ENCODE peak calls at places on chromosomes 4 and X, in seven cellular contexts. One of them, this sample, is unnamed.

GRCh38 chr4:42627887-42628646 is 28.8 kb downstream of the ATP8A1 start:
- DNase-seq in psoas muscle: peak; percentile 57
- DNase-seq in transverse colon: peak; percentile 53
- DNase-seq in pancreas: peak; percentile 84
- DNase-seq in SK-N-MC: no peak
- DNase-seq in ascending aorta: no peak
- DNase-seq in CD8-positive, alpha-beta memory T cell: peak; percentile 67
- DNase-seq in this sample: peak; percentile 72

GRCh38 chr4:8916251-8916913 is 44.7 kb upstream of the HMX1 start:
- DNase-seq in psoas muscle: no peak
- DNase-seq in transverse colon: no peak
- DNase-seq in pancreas: no peak
- DNase-seq in SK-N-MC: no peak
- DNase-seq in ascending aorta: no peak
- DNase-seq in CD8-positive, alpha-beta memory T cell: no peak
- DNase-seq in this sample: no peak

GRCh38 chrX:40086569-40087335 is 11.0 kb downstream of the BCOR start:
- DNase-seq in psoas muscle: no peak
- DNase-seq in transverse colon: no peak
- DNase-seq in pancreas: peak; percentile 31
- DNase-seq in SK-N-MC: no peak
- DNase-seq in ascending aorta: no peak
- DNase-seq in CD8-positive, alpha-beta memory T cell: no peak
- DNase-seq in this sample: no peak

GRCh38 chr4:64584981-64585557 is 175.8 kb upstream of the TECRL start:
- DNase-seq in psoas muscle: no peak
- DNase-seq in transverse colon: no peak
- DNase-seq in pancreas: no peak
- DNase-seq in SK-N-MC: peak; percentile 45
- DNase-seq in ascending aorta: no peak
- DNase-seq in CD8-positive, alpha-beta memory T cell: no peak
- DNase-seq in this sample: no peak

GRCh38 chr4:17577660-17578481 is 873 bp downstream of the LAP3 start:
- DNase-seq in psoas muscle: peak; percentile 63
- DNase-seq in transverse colon: peak; percentile 57
- DNase-seq in pancreas: peak; percentile 30
- DNase-seq in SK-N-MC: no peak
- DNase-seq in ascending aorta: no peak
- DNase-seq in CD8-positive, alpha-beta memory T cell: no peak
- DNase-seq in this sample: no peak

GRCh38 chr4:4852591-4853362 is 6.7 kb upstream of the MSX1 start:
- DNase-seq in psoas muscle: peak; percentile 33
- DNase-seq in transverse colon: no peak
- DNase-seq in pancreas: no peak
- DNase-seq in SK-N-MC: no peak
- DNase-seq in ascending aorta: no peak
- DNase-seq in CD8-positive, alpha-beta memory T cell: no peak
- DNase-seq in this sample: peak; percentile 49

GRCh38 chr4:80538276-80538926 is 202.9 kb downstream of the CFAP299 start:
- DNase-seq in psoas muscle: no peak
- DNase-seq in transverse colon: no peak
- DNase-seq in pancreas: no peak
- DNase-seq in SK-N-MC: no peak
- DNase-seq in ascending aorta: no peak
- DNase-seq in CD8-positive, alpha-beta memory T cell: no peak
- DNase-seq in this sample: no peak

GRCh38 chr4:87543835-87544461 is 14.8 kb upstream of the SPARCL1 start:
- DNase-seq in psoas muscle: no peak
- DNase-seq in transverse colon: no peak
- DNase-seq in pancreas: no peak
- DNase-seq in SK-N-MC: no peak
- DNase-seq in ascending aorta: no peak
- DNase-seq in CD8-positive, alpha-beta memory T cell: no peak
- DNase-seq in this sample: no peak

GRCh38 chr4:83644677-83645639 is 109.0 kb downstream of the GPAT3 start:
- DNase-seq in psoas muscle: no peak
- DNase-seq in transverse colon: no peak
- DNase-seq in pancreas: no peak
- DNase-seq in SK-N-MC: peak; percentile 92
- DNase-seq in ascending aorta: no peak
- DNase-seq in CD8-positive, alpha-beta memory T cell: no peak
- DNase-seq in this sample: peak; percentile 55

GRCh38 chrX:120271218-120271617 is 20.6 kb downstream of the ZBTB33 start:
- DNase-seq in psoas muscle: no peak
- DNase-seq in transverse colon: no peak
- DNase-seq in pancreas: no peak
- DNase-seq in SK-N-MC: no peak
- DNase-seq in ascending aorta: no peak
- DNase-seq in CD8-positive, alpha-beta memory T cell: no peak
- DNase-seq in this sample: no peak

GRCh38 chrX:154327026-154327820 is 31.6 kb downstream of the TKTL1 start:
- DNase-seq in psoas muscle: no peak
- DNase-seq in transverse colon: peak; percentile 22
- DNase-seq in pancreas: no peak
- DNase-seq in SK-N-MC: no peak
- DNase-seq in ascending aorta: no peak
- DNase-seq in CD8-positive, alpha-beta memory T cell: peak; percentile 60
- DNase-seq in this sample: peak; percentile 14

DNA sequence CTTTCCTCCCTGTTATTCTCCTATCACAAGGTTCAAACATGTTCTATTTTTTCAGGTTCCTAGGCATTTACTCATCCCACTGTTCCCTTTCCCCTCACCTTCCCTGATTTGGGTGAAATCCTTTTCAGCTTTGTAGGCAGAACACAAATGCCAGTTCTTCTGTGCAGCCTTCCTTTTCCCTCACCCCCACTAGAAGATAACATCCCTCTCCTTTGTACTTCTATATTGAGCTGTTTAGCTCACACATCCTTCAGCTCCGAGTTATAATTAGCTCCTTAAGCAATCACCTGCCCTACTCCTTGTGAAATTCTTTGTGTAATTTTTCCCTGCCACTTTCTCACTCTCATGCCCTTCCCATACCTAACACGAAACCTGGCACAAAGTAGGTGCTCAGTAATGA is 240.9 kb downstream of the AR start:
- DNase-seq in psoas muscle: no peak
- DNase-seq in transverse colon: no peak
- DNase-seq in pancreas: no peak
- DNase-seq in SK-N-MC: no peak
- DNase-seq in ascending aorta: no peak
- DNase-seq in CD8-positive, alpha-beta memory T cell: no peak
- DNase-seq in this sample: no peak
- H3K27ac ChIP-seq in psoas muscle: peak overlapping the region; percentile 80
- H3K27ac ChIP-seq in transverse colon: no peak overlapping the region
- H3K27ac ChIP-seq in pancreas: no peak overlapping the region
- H3K27ac ChIP-seq in SK-N-MC: no peak overlapping the region
- H3K27ac ChIP-seq in ascending aorta: no peak overlapping the region
- H3K27ac ChIP-seq in CD8-positive, alpha-beta memory T cell: no peak overlapping the region
- H3K27ac ChIP-seq in this sample: no peak overlapping the region

GRCh38 chr4:184644553-184645307 is 4.5 kb downstream of the CASP3 start:
- DNase-seq in psoas muscle: no peak
- DNase-seq in transverse colon: no peak
- DNase-seq in pancreas: no peak
- DNase-seq in SK-N-MC: peak; percentile 52
- DNase-seq in ascending aorta: no peak
- DNase-seq in CD8-positive, alpha-beta memory T cell: no peak
- DNase-seq in this sample: no peak
- H3K4me3 ChIP-seq in psoas muscle: no peak overlapping the region
- H3K4me3 ChIP-seq in transverse colon: no peak overlapping the region
- H3K4me3 ChIP-seq in pancreas: no peak overlapping the region
- H3K4me3 ChIP-seq in SK-N-MC: peak overlapping the region; percentile 33
- H3K4me3 ChIP-seq in ascending aorta: peak overlapping the region; percentile 14
- H3K4me3 ChIP-seq in CD8-positive, alpha-beta memory T cell: no peak overlapping the region
- H3K4me3 ChIP-seq in this sample: peak overlapping the region; percentile 56

DNA sequence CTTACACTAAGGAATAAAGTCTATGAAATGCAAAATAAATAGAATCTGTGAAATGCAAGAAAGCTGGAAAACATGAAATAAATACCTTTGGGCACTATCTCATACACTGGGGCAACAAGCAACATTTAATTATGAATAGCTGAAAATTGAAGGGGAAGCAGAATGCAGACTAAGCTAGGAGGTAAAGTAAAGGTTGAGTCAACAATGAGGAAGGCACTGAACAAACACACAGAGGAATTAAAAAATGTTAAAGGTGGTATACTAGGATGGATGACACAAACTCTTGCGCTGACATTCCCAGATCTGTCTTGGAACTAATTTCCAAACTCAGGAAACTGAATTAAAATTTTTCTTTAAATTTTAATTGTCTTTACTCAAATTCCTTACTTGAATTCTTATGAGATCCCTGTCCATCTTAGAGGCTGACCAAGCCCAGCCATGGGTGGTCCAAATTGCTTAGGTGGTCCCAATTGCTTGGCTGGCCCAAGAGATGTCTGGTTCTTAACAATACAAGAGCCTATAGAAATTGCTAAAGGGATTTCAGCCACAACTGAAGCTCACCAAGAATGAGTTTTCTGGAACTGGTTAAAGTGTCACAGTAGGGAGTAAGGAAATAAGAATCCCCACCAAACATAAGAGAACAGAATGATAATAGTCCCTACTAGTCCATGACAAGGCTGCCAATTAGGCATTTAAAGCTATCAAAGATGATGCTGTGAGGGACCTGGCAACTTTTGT is 41.3 kb upstream of the ZCCHC13 start:
- DNase-seq in psoas muscle: no peak
- DNase-seq in transverse colon: no peak
- DNase-seq in pancreas: no peak
- DNase-seq in SK-N-MC: no peak
- DNase-seq in ascending aorta: no peak
- DNase-seq in CD8-positive, alpha-beta memory T cell: no peak
- DNase-seq in this sample: no peak
- H3K36me3 ChIP-seq in psoas muscle: no peaks in the 10 kb centered on the region
- H3K36me3 ChIP-seq in transverse colon: no peaks in the 10 kb centered on the region
- H3K36me3 ChIP-seq in pancreas: no peaks in the 10 kb centered on the region
- H3K36me3 ChIP-seq in SK-N-MC: peaks cover 44% of the 10 kb centered on the region
- H3K36me3 ChIP-seq in ascending aorta: peaks cover 6% of the 10 kb centered on the region
- H3K36me3 ChIP-seq in CD8-positive, alpha-beta memory T cell: peaks cover 5% of the 10 kb centered on the region
- H3K36me3 ChIP-seq in this sample: peaks cover 23% of the 10 kb centered on the region

GRCh38 chrX:78944351-78944750 is 840 bp upstream of the P2RY10 start:
- DNase-seq in psoas muscle: no peak
- DNase-seq in transverse colon: no peak
- DNase-seq in pancreas: no peak
- DNase-seq in SK-N-MC: no peak
- DNase-seq in ascending aorta: no peak
- DNase-seq in CD8-positive, alpha-beta memory T cell: no peak
- DNase-seq in this sample: no peak

GRCh38 chrX:78946178-78946896 is 1.1 kb downstream of the P2RY10 start:
- DNase-seq in psoas muscle: no peak
- DNase-seq in transverse colon: no peak
- DNase-seq in pancreas: no peak
- DNase-seq in SK-N-MC: no peak
- DNase-seq in ascending aorta: no peak
- DNase-seq in CD8-positive, alpha-beta memory T cell: no peak
- DNase-seq in this sample: no peak

GRCh38 chrX:78950157-78950556 is 5.0 kb downstream of the P2RY10 start:
- DNase-seq in psoas muscle: no peak
- DNase-seq in transverse colon: no peak
- DNase-seq in pancreas: no peak
- DNase-seq in SK-N-MC: no peak
- DNase-seq in ascending aorta: no peak
- DNase-seq in CD8-positive, alpha-beta memory T cell: no peak
- DNase-seq in this sample: no peak

GRCh38 chrX:78945186-78945912 is at the start of gene P2RY10:
- DNase-seq in psoas muscle: no peak
- DNase-seq in transverse colon: peak; percentile 24
- DNase-seq in pancreas: no peak
- DNase-seq in SK-N-MC: no peak
- DNase-seq in ascending aorta: no peak
- DNase-seq in CD8-positive, alpha-beta memory T cell: peak; percentile 53
- DNase-seq in this sample: peak; percentile 27
- H3K27ac ChIP-seq in psoas muscle: no peak within 1 kb of the TSS
- H3K27ac ChIP-seq in transverse colon: peak within 1 kb of the TSS; percentile 40
- H3K27ac ChIP-seq in pancreas: no peak within 1 kb of the TSS
- H3K27ac ChIP-seq in SK-N-MC: no peak within 1 kb of the TSS
- H3K27ac ChIP-seq in ascending aorta: no peak within 1 kb of the TSS
- H3K27ac ChIP-seq in CD8-positive, alpha-beta memory T cell: peak within 1 kb of the TSS; percentile 52
- H3K27ac ChIP-seq in this sample: peak within 1 kb of the TSS; percentile 77

GRCh38 chr4:154741131-154741530 is 2.7 kb upstream of the LRAT start:
- DNase-seq in psoas muscle: no peak
- DNase-seq in transverse colon: no peak
- DNase-seq in pancreas: no peak
- DNase-seq in SK-N-MC: no peak
- DNase-seq in ascending aorta: no peak
- DNase-seq in CD8-positive, alpha-beta memory T cell: no peak
- DNase-seq in this sample: no peak

GRCh38 chr4:154740462-154740861 is 3.3 kb upstream of the LRAT start:
- DNase-seq in psoas muscle: no peak
- DNase-seq in transverse colon: no peak
- DNase-seq in pancreas: no peak
- DNase-seq in SK-N-MC: no peak
- DNase-seq in ascending aorta: no peak
- DNase-seq in CD8-positive, alpha-beta memory T cell: no peak
- DNase-seq in this sample: no peak

GRCh38 chr4:154741877-154742851 is 1.6 kb upstream of the LRAT start:
- DNase-seq in psoas muscle: no peak
- DNase-seq in transverse colon: no peak
- DNase-seq in pancreas: no peak
- DNase-seq in SK-N-MC: no peak
- DNase-seq in ascending aorta: no peak
- DNase-seq in CD8-positive, alpha-beta memory T cell: no peak
- DNase-seq in this sample: no peak

GRCh38 chr4:154744341-154744948 is 645 bp downstream of the LRAT start:
- DNase-seq in psoas muscle: no peak
- DNase-seq in transverse colon: no peak
- DNase-seq in pancreas: no peak
- DNase-seq in SK-N-MC: no peak
- DNase-seq in ascending aorta: no peak
- DNase-seq in CD8-positive, alpha-beta memory T cell: no peak
- DNase-seq in this sample: no peak

DNA sequence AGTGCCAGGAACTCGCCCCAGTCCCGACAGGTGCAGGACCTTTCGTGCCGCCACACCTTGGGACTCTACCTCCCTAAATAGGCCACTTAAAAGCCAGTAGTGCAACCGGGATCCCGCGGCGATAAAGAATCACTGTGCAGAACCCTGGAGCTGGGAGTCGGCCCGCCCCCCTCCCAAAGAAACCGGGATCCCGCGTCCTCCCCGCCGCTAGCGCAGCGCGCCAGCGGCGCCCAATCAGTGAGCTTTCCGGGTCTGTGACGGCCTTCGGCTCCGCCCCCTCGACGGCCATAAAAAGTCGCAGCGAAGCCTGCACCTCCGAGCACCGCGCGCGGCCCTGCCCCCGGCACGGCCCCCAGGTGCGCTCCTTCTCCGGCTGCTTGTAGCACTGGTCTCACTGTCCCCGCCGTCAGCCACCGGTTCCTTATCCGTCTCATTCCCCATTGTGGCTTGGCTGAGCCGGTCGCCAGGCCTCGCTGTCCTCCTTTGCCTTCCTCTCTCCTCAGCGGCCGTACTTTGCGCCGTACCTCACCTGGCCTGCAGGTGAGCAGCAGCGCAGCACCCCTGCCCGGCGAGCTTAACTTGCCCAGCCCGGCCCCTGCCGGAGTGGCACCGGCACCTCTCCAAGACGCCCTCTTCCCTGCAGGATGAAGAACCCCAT is at the start of gene LRAT:
- DNase-seq in psoas muscle: peak; percentile 41
- DNase-seq in transverse colon: peak; percentile 72
- DNase-seq in pancreas: peak; percentile 77
- DNase-seq in SK-N-MC: no peak
- DNase-seq in ascending aorta: no peak
- DNase-seq in CD8-positive, alpha-beta memory T cell: no peak
- DNase-seq in this sample: peak; percentile 10
- H3K4me3 ChIP-seq in psoas muscle: peak within 1 kb of the TSS; percentile 62
- H3K4me3 ChIP-seq in transverse colon: peak within 1 kb of the TSS; percentile 59
- H3K4me3 ChIP-seq in pancreas: peak within 1 kb of the TSS; percentile 70
- H3K4me3 ChIP-seq in SK-N-MC: peak within 1 kb of the TSS; percentile 69
- H3K4me3 ChIP-seq in ascending aorta: peak within 1 kb of the TSS; percentile 65
- H3K4me3 ChIP-seq in CD8-positive, alpha-beta memory T cell: peak within 1 kb of the TSS; percentile 51
- H3K4me3 ChIP-seq in this sample: peak within 1 kb of the TSS; percentile 37

This sample was measured in CD4-positive, CD25-positive, alpha-beta regulatory T cell.